ENCODE peak calls at places on chromosomes 4 and X, in four cellular contexts. D is AG10803, M is endothelial cell, Q is hepatocyte. A is an unnamed sample.

GRCh38 chr4:103402198-103402597 is 204.1 kb upstream of the CENPE start:
- DNase-seq in D (no peak), M (no peak), Q (no peak), A (no peak)

GRCh38 chrX:38494239-38494823 is 67.0 kb upstream of the TSPAN7 start:
- DNase-seq in D (no peak), M (no peak), Q (no peak), A (no peak)

GRCh38 chr4:96063639-96064038 is 223.7 kb downstream of the PDHA2 start:
- DNase-seq in D (no peak), M (no peak), Q (no peak), A (no peak)

GRCh38 chr4:147096667-147097604 is 151.3 kb upstream of the TTC29 start:
- DNase-seq in D (peak), M (no peak), Q (peak), A (no peak)

GRCh38 chrX:105651052-105651451 is 171.3 kb upstream of the NRK start:
- DNase-seq in D (no peak), M (no peak), Q (no peak), A (no peak)

GRCh38 chr4:3871181-3871852 is 105.1 kb downstream of the ADRA2C start:
- DNase-seq in D (no peak), M (peak), Q (peak), A (peak)

GRCh38 chrX:104307341-104307740 is 52.6 kb upstream of the ESX1 start:
- DNase-seq in D (no peak), M (no peak), Q (no peak), A (no peak)

GRCh38 chrX:52424658-52425057 is 55.8 kb downstream of the XAGE2 start:
- DNase-seq in D (peak), M (no peak), Q (no peak), A (no peak)

GRCh38 chr4:7332216-7333023 is 102.3 kb downstream of the PSAPL1 start:
- DNase-seq in D (peak), M (no peak), Q (peak), A (no peak)

GRCh38 chr4:174402470-174403176 is 118.9 kb downstream of the CEP44 start:
- DNase-seq in D (no peak), M (no peak), Q (peak), A (peak)

GRCh38 chrX:73556159-73556558 is 6.8 kb upstream of the CHIC1 start:
- DNase-seq in D (no peak), M (no peak), Q (no peak), A (no peak)

GRCh38 chr4:18458465-18458864 is 436.9 kb upstream of the LCORL start:
- DNase-seq in D (no peak), M (no peak), Q (no peak), A (no peak)

GRCh38 chr4:175419120-175419774 is 392.8 kb downstream of the GPM6A start:
- DNase-seq in D (peak), M (no peak), Q (peak), A (no peak)

GRCh38 chr4:125728568-125728967 is 413.8 kb downstream of the FAT4 start:
- DNase-seq in D (peak), M (no peak), Q (peak), A (peak)

GRCh38 chrX:103467156-103467555 is 52.1 kb downstream of the RAB40A start:
- DNase-seq in D (no peak), M (no peak), Q (no peak), A (no peak)

DNA sequence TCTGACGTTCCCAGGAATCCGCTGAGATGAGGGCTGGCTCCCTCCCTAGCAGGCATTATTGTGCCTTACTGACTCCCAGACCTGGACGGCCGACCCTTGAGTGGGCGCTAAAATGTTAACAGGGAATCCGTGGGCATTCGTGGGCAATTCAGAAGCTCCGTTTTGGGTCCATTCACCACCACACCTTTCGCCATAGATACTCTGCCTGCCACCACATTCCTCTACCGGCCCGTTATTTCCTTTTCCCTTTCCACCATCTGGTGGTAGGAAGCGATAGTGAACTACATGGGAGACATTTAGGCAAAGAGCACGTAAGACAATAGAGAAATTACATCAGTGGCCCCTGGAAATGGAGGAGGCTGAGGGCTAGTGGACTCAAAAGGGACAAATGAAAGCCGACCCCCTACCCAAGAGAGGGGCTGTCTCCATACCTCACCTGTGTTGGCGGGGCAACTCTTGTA is 1.0 kb upstream of the SH3KBP1 start:
- DNase-seq in D (peak), M (peak), Q (peak), A (peak)
- TF ChIP-seq CTCF in D (peak), M (no peak), Q (peak), A (peak)

DNA sequence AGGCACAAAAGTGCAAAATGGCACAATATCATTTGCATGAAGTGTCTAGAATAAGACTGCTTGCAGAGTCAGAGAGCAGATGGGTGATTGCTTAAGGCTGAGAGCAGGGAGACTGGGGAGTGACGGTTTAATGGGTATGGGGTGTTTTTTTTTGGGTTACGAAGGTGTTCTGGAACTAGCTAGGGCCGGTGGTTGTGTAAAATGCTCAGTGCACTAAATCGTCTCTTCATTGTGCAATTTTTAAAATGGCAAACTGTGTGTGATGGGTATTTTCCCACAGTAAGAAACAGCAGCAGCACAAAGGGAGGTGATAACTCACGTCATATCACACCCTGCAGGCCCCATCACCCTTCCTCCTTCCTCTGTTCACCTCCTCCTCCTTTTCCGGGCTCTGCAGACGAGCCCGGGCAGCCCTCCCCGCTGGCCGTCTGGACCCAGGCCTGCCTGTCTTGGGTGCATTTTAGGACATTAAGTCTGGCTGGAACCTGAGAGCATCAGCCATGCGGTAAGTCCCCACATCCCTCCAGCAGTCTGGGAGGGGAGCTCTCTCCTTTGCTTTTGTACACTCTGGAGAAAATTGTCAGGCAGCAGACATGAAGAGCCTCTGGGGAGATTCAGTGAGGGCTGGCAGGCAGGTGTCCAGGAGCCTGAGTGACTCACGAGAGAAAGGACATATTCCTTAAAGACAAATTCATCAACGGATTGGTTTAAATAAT is 42.7 kb downstream of the ASMT start:
- DNase-seq in D (peak), M (no peak), Q (no peak), A (no peak)
- TF ChIP-seq CTCF in D (no peak), M (no peak), Q (no peak), A (no peak)

GRCh38 chr4:24794111-24794860 is 1.1 kb upstream of the SOD3 start:
- DNase-seq in D (peak), M (no peak), Q (no peak), A (peak)

GRCh38 chr4:24794916-24795665 is at the start of gene SOD3:
- DNase-seq in D (peak), M (peak), Q (peak), A (peak)

GRCh38 chr4:24791043-24791442 is 4.3 kb upstream of the SOD3 start:
- DNase-seq in D (no peak), M (no peak), Q (no peak), A (no peak)

GRCh38 chr4:24792552-24792951 is 2.8 kb upstream of the SOD3 start:
- DNase-seq in D (no peak), M (no peak), Q (no peak), A (no peak)

GRCh38 chr4:24793219-24794005 is 2.0 kb upstream of the SOD3 start:
- DNase-seq in D (no peak), M (no peak), Q (no peak), A (no peak)
- TF ChIP-seq CTCF in D (peak), M (peak), Q (peak), A (peak)

DNA sequence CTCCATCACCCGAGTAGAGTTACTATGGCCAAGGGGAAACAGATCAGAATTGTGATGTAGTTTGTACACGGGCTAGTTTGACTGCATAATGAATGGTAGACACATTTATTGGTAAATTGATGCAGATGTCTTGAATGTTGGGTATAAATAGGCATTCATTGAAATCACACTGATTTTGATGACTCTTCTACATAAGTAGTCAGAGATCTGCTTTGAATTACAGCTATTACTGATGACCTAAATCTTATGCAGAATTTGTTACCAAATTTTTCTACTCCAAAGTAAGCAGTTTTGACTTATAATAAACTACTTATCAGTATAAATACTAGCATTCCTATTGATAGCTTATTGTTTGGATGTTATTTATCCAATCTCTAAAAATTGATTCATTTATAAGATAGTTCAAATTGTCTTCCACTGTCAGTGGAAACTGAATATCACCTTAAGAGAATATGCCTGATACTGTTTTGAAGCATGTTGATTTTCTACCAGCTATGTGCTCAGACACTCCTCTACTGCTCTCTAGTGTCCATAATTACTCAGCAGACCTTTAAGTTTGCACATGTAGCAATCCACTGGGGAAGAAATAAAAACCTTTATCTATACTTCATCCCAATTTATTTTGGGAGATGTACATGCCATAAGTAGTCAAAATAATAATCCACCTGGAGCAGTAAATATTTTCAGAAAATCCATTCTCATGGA is 120.3 kb downstream of the RASL11B start:
- DNase-seq in D (peak), M (no peak), Q (peak), A (no peak)
- TF ChIP-seq CTCF in D (peak), M (no peak), Q (peak), A (peak)

DNA sequence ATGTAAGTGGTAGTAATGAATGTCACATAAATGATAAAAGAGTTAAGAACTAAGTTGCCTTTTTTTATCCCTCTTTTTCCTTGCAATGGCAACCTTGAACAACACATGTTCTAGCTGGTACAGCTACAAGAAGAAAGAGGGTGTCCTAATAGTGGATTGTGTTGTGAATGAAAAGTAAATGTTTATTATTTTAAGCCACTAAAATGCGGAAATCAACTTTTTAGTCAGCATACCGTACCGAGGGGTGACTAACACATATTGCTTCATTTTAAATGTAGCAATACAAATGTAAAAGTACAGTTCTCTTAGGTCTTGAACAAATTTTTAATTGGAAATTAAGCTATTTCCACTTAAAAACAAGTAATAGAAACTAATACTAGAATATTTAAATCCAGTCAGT is 17.7 kb upstream of the AP1AR start:
- DNase-seq in D (peak), M (no peak), Q (no peak), A (no peak)
- TF ChIP-seq CTCF in D (no peak), M (no peak), Q (no peak), A (no peak)

GRCh38 chr4:185744127-185744865 is 67.7 kb downstream of the SORBS2 start:
- DNase-seq in D (no peak), M (no peak), Q (no peak), A (no peak)
- TF ChIP-seq CTCF in D (no peak), M (no peak), Q (no peak), A (no peak)

A was measured in endodermal cell.